ENCODE peak calls at places on chromosomes 2 and 18, in eight cellular contexts. X, N, M, Z, K, G, V and R are unnamed samples.

GRCh38 chr2:15943378-15943851 is 3.1 kb downstream of the MYCN start:
- DNase-seq in K (peak), N (no peak), X (no peak), G (no peak), Z (peak), M (no peak), V (no peak), R (no peak)

GRCh38 chr18:74598350-74599001 is 806 bp downstream of the ZNF407 start:
- DNase-seq in G (peak), V (peak), M (peak), X (peak), K (peak), N (peak), Z (peak), R (peak)

GRCh38 chr18:59145055-59145454 is 5.4 kb downstream of the SEC11C start:
- DNase-seq in K (no peak), V (no peak), Z (no peak), N (no peak), M (no peak), X (no peak), G (no peak), R (no peak)

GRCh38 chr18:46398005-46398404 is 259.0 kb downstream of the LOXHD1 start:
- DNase-seq in Z (no peak), G (no peak), K (no peak), M (no peak), X (no peak), V (no peak), N (no peak), R (no peak)

GRCh38 chr2:187150667-187151066 is 297.4 kb downstream of the CALCRL start:
- DNase-seq in N (peak), G (no peak), K (no peak), V (no peak), M (no peak), X (peak), Z (no peak), R (peak)

GRCh38 chr2:189982777-189983394 is 79.6 kb downstream of the MSTN start:
- DNase-seq in M (no peak), G (no peak), K (peak), N (no peak), Z (no peak), X (peak), V (no peak), R (peak)

GRCh38 chr2:170340693-170341068 is 162.7 kb downstream of the MYO3B start:
- DNase-seq in Z (no peak), K (no peak), G (no peak), V (no peak), X (no peak), M (no peak), N (no peak), R (no peak)

GRCh38 chr2:170277943-170278342 is 100.0 kb downstream of the MYO3B start:
- DNase-seq in X (no peak), M (no peak), G (no peak), V (no peak), K (no peak), N (no peak), Z (no peak), R (no peak)

GRCh38 chr2:27390822-27391679 is 10.5 kb upstream of the ZNF513 start:
- DNase-seq in V (peak), K (no peak), N (no peak), Z (no peak), G (no peak), M (no peak), X (no peak), R (no peak)

GRCh38 chr2:42903821-42904575 is 111.6 kb upstream of the HAAO start:
- DNase-seq in Z (no peak), X (no peak), N (no peak), K (peak), G (no peak), V (no peak), M (no peak), R (no peak)

GRCh38 chr18:31701752-31702151 is 17.4 kb upstream of the B4GALT6 start:
- DNase-seq in N (no peak), V (no peak), M (no peak), K (no peak), G (no peak), X (no peak), Z (no peak), R (no peak)

GRCh38 chr2:106192752-106193490 is 1.2 kb downstream of the UXS1 start:
- DNase-seq in M (no peak), N (peak), K (peak), V (peak), X (peak), G (peak), Z (no peak), R (peak)

GRCh38 chr2:168212866-168213265 is 34.5 kb downstream of the STK39 start:
- DNase-seq in V (no peak), G (no peak), N (no peak), K (no peak), X (peak), Z (no peak), M (no peak), R (no peak)

GRCh38 chr2:213545481-213545880 is 261.2 kb downstream of the SPAG16 start:
- DNase-seq in Z (no peak), K (no peak), V (no peak), G (no peak), M (no peak), X (no peak), N (no peak), R (no peak)

GRCh38 chr2:57497489-57498096 is 549.0 kb upstream of the VRK2 start:
- DNase-seq in N (peak), X (peak), Z (peak), G (peak), M (peak), V (no peak), K (peak), R (peak)

GRCh38 chr2:111155610-111156009 is 34.9 kb downstream of the BCL2L11 start:
- DNase-seq in N (no peak), K (no peak), Z (no peak), M (no peak), X (no peak), G (no peak), V (no peak), R (no peak)

GRCh38 chr2:11288431-11288830 is 56.0 kb downstream of the ROCK2 start:
- DNase-seq in X (no peak), G (no peak), Z (no peak), M (no peak), V (no peak), K (no peak), N (no peak), R (no peak)

GRCh38 chr2:128660836-128661235 is 342.2 kb upstream of the HS6ST1 start:
- DNase-seq in K (no peak), M (no peak), X (no peak), G (no peak), V (no peak), N (no peak), Z (no peak), R (no peak)

GRCh38 chr18:12015697-12016062 is 34.4 kb downstream of the IMPA2 start:
- DNase-seq in M (peak), Z (no peak), G (peak), N (peak), X (peak), V (no peak), K (no peak), R (no peak)

DNA sequence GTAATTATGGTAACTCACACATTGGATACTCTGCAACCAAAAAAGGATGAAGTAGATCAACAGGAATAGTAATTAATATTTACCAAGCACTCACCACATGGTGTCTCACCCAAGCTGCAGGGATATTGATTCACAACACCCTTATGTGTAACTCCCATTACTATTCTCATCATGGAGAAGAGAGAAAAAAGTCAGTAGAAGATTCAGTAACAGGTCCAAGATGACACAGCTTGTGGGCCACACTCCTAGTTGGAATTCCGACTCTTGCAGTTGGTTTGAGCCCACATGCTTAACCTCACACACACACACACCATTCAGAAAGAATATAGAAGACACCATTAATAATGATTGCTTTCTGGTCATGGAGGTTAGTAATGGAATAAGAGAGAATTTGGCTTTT is 1.7 kb upstream of the MLPH start:
- DNase-seq in G (no peak), K (no peak), X (peak), M (no peak), V (no peak), N (peak), Z (no peak), R (no peak)
- H3K4me3 ChIP-seq in G (no peak), K (no peak), X (no peak), M (no peak), V (no peak), N (peak), Z (no peak), R (peak)

DNA sequence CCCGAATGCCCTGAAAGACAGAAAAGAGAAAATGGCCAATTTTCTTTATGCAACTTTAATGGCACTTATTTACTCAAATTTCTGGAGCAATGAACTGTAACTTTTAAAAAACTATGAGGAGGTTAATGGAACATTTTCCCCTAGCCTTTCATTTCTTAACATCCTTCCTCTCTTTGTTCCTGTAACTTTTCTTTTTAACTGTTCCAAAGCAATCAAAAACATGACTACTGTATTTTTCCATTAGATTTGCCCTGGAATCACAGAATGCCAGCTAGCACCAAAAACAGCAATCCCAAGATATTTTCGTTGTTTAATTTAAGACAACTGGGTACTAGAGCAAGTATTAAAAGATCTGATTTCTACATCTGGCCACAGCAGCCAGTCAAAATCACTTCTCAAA is 3.8 kb downstream of the STARD7 start:
- DNase-seq in V (no peak), Z (no peak), N (no peak), M (no peak), G (no peak), K (no peak), X (no peak), R (no peak)
- H3K4me3 ChIP-seq in V (peak), Z (peak), N (no peak), M (no peak), G (no peak), K (no peak), X (no peak), R (no peak)

GRCh38 chr2:157897106-157897971 is 21.2 kb upstream of the ACVR1 start:
- DNase-seq in M (no peak), K (no peak), N (no peak), G (no peak), V (no peak), X (no peak), Z (no peak), R (no peak)
- H3K4me3 ChIP-seq in M (no peak), K (no peak), N (no peak), G (no peak), V (peak), X (no peak), Z (no peak), R (no peak)

DNA sequence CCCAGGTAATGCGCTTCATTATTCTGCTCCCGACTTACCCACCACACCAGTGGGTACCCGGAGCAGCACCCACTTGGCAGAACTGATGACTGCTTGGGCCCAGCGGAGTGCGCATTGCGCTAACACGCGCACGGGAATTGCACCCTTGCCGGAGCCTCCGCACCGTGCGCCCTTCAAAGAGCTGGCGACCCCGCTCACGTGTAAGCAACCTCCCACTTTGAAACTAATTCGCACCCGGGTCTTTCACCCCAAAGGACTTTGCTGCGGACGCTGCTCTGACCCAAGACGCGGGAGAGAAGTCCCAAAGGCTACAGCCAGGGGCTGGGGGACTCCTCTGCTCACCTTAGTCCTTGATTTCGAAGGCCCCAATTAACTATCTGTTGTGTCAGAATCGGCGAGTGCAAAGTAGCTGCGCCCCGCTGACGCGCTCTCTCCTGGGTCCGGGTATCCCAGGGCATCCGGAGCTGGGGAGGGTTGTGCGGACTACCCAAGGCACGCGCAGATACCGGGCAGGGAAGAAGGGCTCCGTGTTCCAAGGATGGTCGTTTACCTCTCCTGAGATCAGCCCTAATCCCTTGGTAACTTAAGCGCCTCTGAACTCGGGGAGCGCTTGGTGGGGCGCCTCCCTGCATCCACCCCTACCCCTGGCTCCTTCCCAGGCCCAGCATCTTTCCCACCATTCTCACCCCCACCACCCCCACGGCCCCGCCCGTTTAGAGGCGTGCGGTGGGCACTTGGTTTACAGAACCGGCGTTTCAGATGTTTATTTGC is 13.1 kb upstream of the SATB2 start:
- DNase-seq in M (no peak), K (no peak), V (no peak), G (no peak), Z (no peak), N (no peak), X (no peak), R (no peak)
- H3K4me3 ChIP-seq in M (no peak), K (peak), V (no peak), G (no peak), Z (peak), N (peak), X (no peak), R (no peak)

GRCh38 chr18:9608728-9609127 is 5.6 kb downstream of the PPP4R1 start:
- DNase-seq in G (no peak), Z (no peak), X (no peak), N (no peak), V (no peak), K (no peak), M (no peak), R (no peak)
- H3K4me3 ChIP-seq in G (no peak), Z (no peak), X (no peak), N (no peak), V (no peak), K (no peak), M (no peak), R (no peak)

GRCh38 chr18:2573408-2573807 is 2.1 kb downstream of the NDC80 start:
- DNase-seq in X (no peak), G (no peak), N (no peak), K (no peak), M (no peak), Z (no peak), V (no peak), R (peak)
- H3K4me3 ChIP-seq in X (peak), G (no peak), N (peak), K (peak), M (no peak), Z (no peak), V (peak), R (no peak)

DNA sequence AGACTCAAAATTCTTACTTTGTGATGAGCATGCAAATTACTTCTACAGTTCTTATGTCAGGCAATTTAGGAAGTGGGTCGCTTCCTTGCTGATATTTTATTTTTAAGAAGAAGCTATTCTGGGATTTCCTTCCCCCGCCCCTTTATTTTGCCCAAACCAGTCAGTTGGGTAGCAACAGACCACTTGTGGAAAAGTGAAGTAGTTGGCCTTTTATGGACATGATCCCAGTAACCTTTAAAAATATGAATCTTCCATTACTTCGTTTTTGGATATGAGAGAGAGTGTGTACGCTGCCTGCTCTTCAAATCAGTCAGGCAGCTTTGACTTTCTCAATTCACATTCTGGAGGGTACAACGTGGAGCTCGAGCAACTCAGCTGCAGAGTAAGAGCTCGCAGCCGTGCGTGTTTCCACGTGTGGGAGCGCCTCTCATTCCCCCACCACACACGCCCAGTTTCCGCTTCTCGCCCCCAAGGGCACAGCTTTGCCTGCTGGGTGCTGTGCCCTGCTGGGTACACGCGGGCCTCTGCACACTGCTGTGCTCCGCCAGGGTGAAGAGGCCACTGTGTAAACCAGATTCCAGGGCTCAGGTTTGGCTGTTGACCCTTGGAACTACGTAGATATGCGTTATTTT is 92.6 kb downstream of the ITGB1BP1 start:
- DNase-seq in X (no peak), K (no peak), M (no peak), G (no peak), V (no peak), Z (no peak), N (no peak), R (no peak)
- H3K4me3 ChIP-seq in X (no peak), K (no peak), M (no peak), G (no peak), V (no peak), Z (no peak), N (no peak), R (no peak)

GRCh38 chr2:39437522-39438296 is 624 bp upstream of the MAP4K3 start:
- DNase-seq in M (no peak), Z (peak), K (peak), G (peak), X (peak), N (no peak), V (peak), R (peak)
- H3K4me3 ChIP-seq in M (peak), Z (peak), K (peak), G (peak), X (peak), N (peak), V (peak), R (peak)